ENCODE peak calls at places on chromosomes 7 and 10, in ten cellular contexts. A is AG04450, Z is upper lobe of right lung, R is heart left ventricle, S is BE2C, P is vagina, J is A549, C is fibroblast of pulmonary artery, G is astrocyte of the spinal cord, U is neural progenitor cell. X is an unnamed sample.

GRCh38 chr7:134593530-134594392 is 44.9 kb downstream of the AKR1B15 start:
- DNase-seq in U (peak; percentile 9), G (peak; percentile 86), J (peak; percentile 98), C (peak; percentile 98), A (peak; percentile 85), R (peak; percentile 71), P (no peak), S (peak; percentile 15), Z (no peak), X (peak; percentile 97)

GRCh38 chr7:145986248-145986874 is 130.2 kb upstream of the CNTNAP2 start:
- DNase-seq in G (no peak), Z (no peak), A (no peak), J (no peak), C (no peak), U (no peak), S (no peak), R (no peak), P (no peak), X (no peak)

GRCh38 chr7:28573059-28573553 is 160.8 kb downstream of the CREB5 start:
- DNase-seq in P (no peak), R (peak; percentile 56), U (no peak), Z (no peak), J (no peak), A (no peak), G (peak; percentile 75), S (peak; percentile 41), C (peak; percentile 46), X (peak; percentile 64)

GRCh38 chr7:42217548-42217947 is 19.5 kb downstream of the GLI3 start:
- DNase-seq in Z (no peak), S (no peak), R (no peak), A (no peak), P (no peak), C (no peak), J (no peak), U (no peak), G (no peak), X (no peak)

GRCh38 chr7:18570890-18571478 is 75.4 kb downstream of the HDAC9 start:
- DNase-seq in R (no peak), G (peak; percentile 71), U (peak; percentile 21), S (peak; percentile 19), P (no peak), J (peak; percentile 40), A (no peak), Z (no peak), C (peak; percentile 74), X (peak; percentile 40)

GRCh38 chr10:96910488-96911395 is 78.6 kb downstream of the LCOR start:
- DNase-seq in G (peak; percentile 38), P (no peak), C (peak; percentile 56), S (peak; percentile 8), U (peak; percentile 64), A (no peak), J (peak; percentile 52), Z (no peak), R (no peak), X (peak; percentile 47)

GRCh38 chr10:60288291-60288690 is 101.4 kb downstream of the ANK3 start:
- DNase-seq in C (no peak), Z (no peak), U (no peak), G (no peak), S (no peak), P (no peak), A (no peak), R (no peak), J (no peak), X (no peak)

GRCh38 chr7:73841689-73842247 is 548 bp downstream of the METTL27 start:
- DNase-seq in A (no peak), C (no peak), U (peak; percentile 48), P (no peak), G (no peak), R (no peak), S (no peak), Z (peak; percentile 69), J (peak; percentile 69), X (no peak)

GRCh38 chr10:29949411-29950011 is 109.9 kb downstream of the JCAD start:
- DNase-seq in J (peak; percentile 38), A (peak; percentile 93), R (no peak), S (no peak), P (no peak), Z (no peak), U (no peak), C (peak; percentile 94), G (peak; percentile 99), X (peak; percentile 96)

GRCh38 chr10:61475449-61475873 is 22.3 kb upstream of the TMEM26 start:
- DNase-seq in S (no peak), R (no peak), U (no peak), Z (no peak), G (peak; percentile 49), A (no peak), P (no peak), C (peak; percentile 66), J (no peak), X (peak; percentile 89)

GRCh38 chr7:126589068-126589684 is 663.6 kb downstream of the GRM8 start:
- DNase-seq in R (no peak), P (no peak), A (no peak), J (no peak), C (no peak), G (no peak), U (no peak), S (no peak), Z (no peak), X (no peak)

GRCh38 chr7:88391247-88391646 is 84.6 kb upstream of the STEAP4 start:
- DNase-seq in A (no peak), G (no peak), J (no peak), Z (no peak), R (no peak), P (no peak), S (no peak), U (no peak), C (no peak), X (no peak)

GRCh38 chr7:106813705-106814305 is 51.3 kb upstream of the PIK3CG start:
- DNase-seq in A (no peak), C (no peak), U (no peak), G (peak; percentile 19), R (no peak), S (no peak), P (no peak), J (no peak), Z (no peak), X (no peak)

GRCh38 chr7:45199506-45199905 is 41.9 kb downstream of the RAMP3 start:
- DNase-seq in A (no peak), R (no peak), S (no peak), Z (peak; percentile 33), U (no peak), J (no peak), P (no peak), C (no peak), G (no peak), X (no peak)

GRCh38 chr10:110686037-110686436 is 41.9 kb downstream of the RBM20 start:
- DNase-seq in A (no peak), S (no peak), C (no peak), R (no peak), Z (no peak), G (peak; percentile 82), U (no peak), J (no peak), P (no peak), X (no peak)

GRCh38 chr7:150973571-150974451 is 4.3 kb downstream of the KCNH2 start:
- DNase-seq in U (no peak), A (no peak), C (no peak), R (no peak), J (no peak), G (no peak), P (no peak), S (no peak), Z (no peak), X (no peak)

GRCh38 chr7:151168022-151168786 is 710 bp upstream of the GBX1 start:
- DNase-seq in A (no peak), U (peak; percentile 78), J (peak; percentile 47), Z (peak; percentile 70), P (no peak), G (no peak), R (no peak), C (no peak), S (peak; percentile 57), X (peak; percentile 11)

GRCh38 chr7:106178593-106179134 is 66.6 kb upstream of the SYPL1 start:
- DNase-seq in J (peak; percentile 64), Z (no peak), A (no peak), S (no peak), U (no peak), P (no peak), C (peak; percentile 83), G (peak; percentile 67), R (no peak), X (peak; percentile 63)

GRCh38 chr7:130112662-130113425 is 42.5 kb downstream of the KLHDC10 start:
- DNase-seq in U (no peak), G (no peak), Z (no peak), C (no peak), A (no peak), P (no peak), R (no peak), J (no peak), S (no peak), X (no peak)
- H3K4me3 ChIP-seq in U (no peak overlapping the region), G (no peak overlapping the region), Z (no peak overlapping the region), C (no peak overlapping the region), A (no peak overlapping the region), P (no peak overlapping the region), R (no peak overlapping the region), J (no peak overlapping the region), S (no peak overlapping the region), X (no peak overlapping the region)

GRCh38 chr7:115748123-115748738 is 282.3 kb downstream of the TFEC start:
- DNase-seq in G (peak; percentile 3), Z (no peak), P (no peak), R (no peak), U (peak; percentile 51), A (no peak), J (peak; percentile 8), C (peak; percentile 4), S (no peak), X (peak; percentile 5)
- TF ChIP-seq CTCF in G (peak; percentile 44), Z (no peak), P (no peak), R (no peak), U (peak; percentile 65), A (peak; percentile 49), J (peak; percentile 43), C (peak; percentile 37), S (peak; percentile 18), X (peak; percentile 33)

DNA sequence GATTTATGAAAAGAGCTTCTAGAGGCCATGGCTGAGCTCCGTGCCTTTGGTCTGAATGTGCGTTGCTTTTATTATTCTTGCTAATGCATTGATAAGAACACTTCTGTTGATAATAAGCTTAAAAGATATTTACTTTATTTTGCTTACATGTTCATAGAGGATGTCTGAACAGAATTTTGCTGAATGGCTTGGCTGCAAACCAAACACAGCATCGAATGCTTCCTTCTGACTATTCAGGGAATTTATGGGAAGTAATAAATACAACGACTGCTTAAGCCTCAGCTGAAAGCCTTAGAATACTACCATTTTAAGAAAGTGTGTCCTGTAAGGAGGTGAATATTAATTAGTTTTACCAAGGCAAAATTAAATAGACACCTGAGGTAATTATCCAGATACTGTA is 643.5 kb upstream of the POT1 start:
- DNase-seq in U (no peak), J (no peak), C (no peak), P (no peak), A (no peak), G (no peak), R (no peak), S (no peak), Z (no peak), X (no peak)
- H3K4me3 ChIP-seq in U (no peak overlapping the region), J (no peak overlapping the region), C (no peak overlapping the region), P (no peak overlapping the region), A (no peak overlapping the region), G (no peak overlapping the region), R (no peak overlapping the region), S (no peak overlapping the region), Z (no peak overlapping the region), X (no peak overlapping the region)

DNA sequence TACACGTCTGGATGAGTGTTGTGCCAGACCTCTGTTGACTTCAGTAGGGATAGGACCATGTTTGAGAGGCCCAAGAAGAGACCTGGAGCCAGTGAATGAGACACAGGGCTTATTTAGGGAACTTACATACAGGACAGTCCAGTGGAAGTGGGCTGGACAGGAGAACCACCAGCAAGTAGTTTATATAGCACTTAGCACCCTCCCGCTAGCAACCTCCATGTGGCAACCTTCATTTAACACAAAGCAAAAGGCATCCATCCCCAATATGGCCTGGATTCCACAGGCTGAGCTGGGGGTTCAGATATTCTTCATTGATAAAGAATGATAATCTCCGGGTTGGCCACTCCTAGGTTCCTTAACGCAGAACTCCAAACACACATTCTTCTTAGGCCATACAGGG is 93.7 kb downstream of the TRIM24 start:
- DNase-seq in P (no peak), A (no peak), Z (no peak), J (no peak), G (no peak), C (no peak), U (no peak), R (no peak), S (no peak), X (no peak)
- TF ChIP-seq CTCF in P (no peak), A (no peak), Z (no peak), J (no peak), G (no peak), C (no peak), U (no peak), R (no peak), S (no peak), X (no peak)

X was measured in fibroblast of villous mesenchyme.